ENCODE peak calls at places on chromosomes 6 and 20, in six cellular contexts. One of them, this sample, is unnamed.

GRCh38 chr20:12824353-12824752 is 184.4 kb upstream of the SPTLC3 start:
- DNase-seq in CD4-positive, alpha-beta memory T cell: no peak
- DNase-seq in Peyer's patch: no peak
- DNase-seq in SK-N-SH: no peak
- DNase-seq in heart right ventricle: no peak
- DNase-seq in tibial artery: no peak
- DNase-seq in this sample: no peak

GRCh38 chr6:85642774-85643529 is at the start of gene SYNCRIP:
- DNase-seq in CD4-positive, alpha-beta memory T cell: peak; percentile 99
- DNase-seq in heart right ventricle: peak; percentile 99
- DNase-seq in tibial artery: peak; percentile 98
- DNase-seq in SK-N-SH: peak; percentile 92
- DNase-seq in Peyer's patch: peak; percentile 98
- DNase-seq in this sample: peak; percentile 98

GRCh38 chr6:52010145-52010544 is 77.3 kb downstream of the PKHD1 start:
- DNase-seq in tibial artery: no peak
- DNase-seq in heart right ventricle: no peak
- DNase-seq in SK-N-SH: no peak
- DNase-seq in CD4-positive, alpha-beta memory T cell: no peak
- DNase-seq in Peyer's patch: no peak
- DNase-seq in this sample: no peak

GRCh38 chr20:34705383-34706021 is 1.4 kb downstream of the TP53INP2 start:
- DNase-seq in tibial artery: no peak
- DNase-seq in SK-N-SH: no peak
- DNase-seq in Peyer's patch: peak; percentile 78
- DNase-seq in heart right ventricle: peak; percentile 60
- DNase-seq in CD4-positive, alpha-beta memory T cell: no peak
- DNase-seq in this sample: peak; percentile 13

GRCh38 chr20:34017610-34018009 is 23.9 kb downstream of the RALY start:
- DNase-seq in Peyer's patch: no peak
- DNase-seq in SK-N-SH: no peak
- DNase-seq in CD4-positive, alpha-beta memory T cell: no peak
- DNase-seq in heart right ventricle: no peak
- DNase-seq in tibial artery: no peak
- DNase-seq in this sample: no peak

GRCh38 chr6:132964868-132965382 is 150.6 kb downstream of the RPS12 start:
- DNase-seq in heart right ventricle: no peak
- DNase-seq in Peyer's patch: no peak
- DNase-seq in CD4-positive, alpha-beta memory T cell: no peak
- DNase-seq in tibial artery: no peak
- DNase-seq in SK-N-SH: no peak
- DNase-seq in this sample: no peak

GRCh38 chr6:125923371-125923877 is 33.1 kb upstream of the HINT3 start:
- DNase-seq in SK-N-SH: no peak
- DNase-seq in Peyer's patch: no peak
- DNase-seq in tibial artery: no peak
- DNase-seq in CD4-positive, alpha-beta memory T cell: no peak
- DNase-seq in heart right ventricle: no peak
- DNase-seq in this sample: no peak

GRCh38 chr6:113707194-113707593 is 150.0 kb upstream of the MARCKS start:
- DNase-seq in Peyer's patch: no peak
- DNase-seq in SK-N-SH: no peak
- DNase-seq in heart right ventricle: no peak
- DNase-seq in tibial artery: no peak
- DNase-seq in CD4-positive, alpha-beta memory T cell: no peak
- DNase-seq in this sample: no peak

GRCh38 chr6:170269151-170269872 is 21.6 kb downstream of the DLL1 start:
- DNase-seq in SK-N-SH: no peak
- DNase-seq in heart right ventricle: no peak
- DNase-seq in CD4-positive, alpha-beta memory T cell: no peak
- DNase-seq in tibial artery: no peak
- DNase-seq in Peyer's patch: peak; percentile 67
- DNase-seq in this sample: no peak

GRCh38 chr6:142885182-142885867 is 59.7 kb downstream of the HIVEP2 start:
- DNase-seq in heart right ventricle: peak; percentile 61
- DNase-seq in SK-N-SH: no peak
- DNase-seq in Peyer's patch: no peak
- DNase-seq in CD4-positive, alpha-beta memory T cell: peak; percentile 80
- DNase-seq in tibial artery: no peak
- DNase-seq in this sample: peak; percentile 62

GRCh38 chr20:60928341-60928740 is 323.7 kb upstream of the CDH4 start:
- DNase-seq in Peyer's patch: no peak
- DNase-seq in CD4-positive, alpha-beta memory T cell: no peak
- DNase-seq in SK-N-SH: no peak
- DNase-seq in heart right ventricle: no peak
- DNase-seq in tibial artery: no peak
- DNase-seq in this sample: no peak

GRCh38 chr20:46970937-46971630 is 76.4 kb downstream of the EYA2 start:
- DNase-seq in SK-N-SH: peak; percentile 76
- DNase-seq in Peyer's patch: no peak
- DNase-seq in tibial artery: no peak
- DNase-seq in heart right ventricle: no peak
- DNase-seq in CD4-positive, alpha-beta memory T cell: peak; percentile 17
- DNase-seq in this sample: peak; percentile 13

GRCh38 chr6:37998366-37998765 is 178.8 kb downstream of the ZFAND3 start:
- DNase-seq in heart right ventricle: no peak
- DNase-seq in SK-N-SH: no peak
- DNase-seq in tibial artery: no peak
- DNase-seq in CD4-positive, alpha-beta memory T cell: no peak
- DNase-seq in Peyer's patch: no peak
- DNase-seq in this sample: no peak

GRCh38 chr20:13243826-13244376 is 22.8 kb downstream of the ISM1 start:
- DNase-seq in heart right ventricle: no peak
- DNase-seq in CD4-positive, alpha-beta memory T cell: no peak
- DNase-seq in tibial artery: no peak
- DNase-seq in SK-N-SH: no peak
- DNase-seq in Peyer's patch: no peak
- DNase-seq in this sample: no peak

GRCh38 chr6:53326372-53327016 is 22.3 kb downstream of the ELOVL5 start:
- DNase-seq in CD4-positive, alpha-beta memory T cell: no peak
- DNase-seq in Peyer's patch: no peak
- DNase-seq in SK-N-SH: no peak
- DNase-seq in heart right ventricle: peak; percentile 44
- DNase-seq in tibial artery: peak; percentile 20
- DNase-seq in this sample: no peak

GRCh38 chr6:66930559-66931290 is 1223.7 kb upstream of the EYS start:
- DNase-seq in Peyer's patch: no peak
- DNase-seq in heart right ventricle: no peak
- DNase-seq in tibial artery: no peak
- DNase-seq in SK-N-SH: no peak
- DNase-seq in CD4-positive, alpha-beta memory T cell: no peak
- DNase-seq in this sample: no peak

GRCh38 chr6:37074053-37074827 is 68.8 kb downstream of the FGD2 start:
- DNase-seq in tibial artery: peak; percentile 60
- DNase-seq in heart right ventricle: no peak
- DNase-seq in Peyer's patch: no peak
- DNase-seq in CD4-positive, alpha-beta memory T cell: no peak
- DNase-seq in SK-N-SH: no peak
- DNase-seq in this sample: no peak

GRCh38 chr20:48282591-48283228 is 497.4 kb upstream of the SULF2 start:
- DNase-seq in SK-N-SH: peak; percentile 33
- DNase-seq in Peyer's patch: no peak
- DNase-seq in heart right ventricle: no peak
- DNase-seq in tibial artery: no peak
- DNase-seq in CD4-positive, alpha-beta memory T cell: no peak
- DNase-seq in this sample: no peak

GRCh38 chr20:63009988-63010769 is 3.4 kb upstream of the BHLHE23 start:
- DNase-seq in heart right ventricle: no peak
- DNase-seq in tibial artery: no peak
- DNase-seq in Peyer's patch: no peak
- DNase-seq in CD4-positive, alpha-beta memory T cell: peak; percentile 74
- DNase-seq in SK-N-SH: no peak
- DNase-seq in this sample: peak; percentile 75

GRCh38 chr6:131954775-131955107 is 3.6 kb upstream of the CCN2 start:
- DNase-seq in heart right ventricle: peak; percentile 41
- DNase-seq in Peyer's patch: no peak
- DNase-seq in tibial artery: no peak
- DNase-seq in CD4-positive, alpha-beta memory T cell: no peak
- DNase-seq in SK-N-SH: no peak
- DNase-seq in this sample: no peak

DNA sequence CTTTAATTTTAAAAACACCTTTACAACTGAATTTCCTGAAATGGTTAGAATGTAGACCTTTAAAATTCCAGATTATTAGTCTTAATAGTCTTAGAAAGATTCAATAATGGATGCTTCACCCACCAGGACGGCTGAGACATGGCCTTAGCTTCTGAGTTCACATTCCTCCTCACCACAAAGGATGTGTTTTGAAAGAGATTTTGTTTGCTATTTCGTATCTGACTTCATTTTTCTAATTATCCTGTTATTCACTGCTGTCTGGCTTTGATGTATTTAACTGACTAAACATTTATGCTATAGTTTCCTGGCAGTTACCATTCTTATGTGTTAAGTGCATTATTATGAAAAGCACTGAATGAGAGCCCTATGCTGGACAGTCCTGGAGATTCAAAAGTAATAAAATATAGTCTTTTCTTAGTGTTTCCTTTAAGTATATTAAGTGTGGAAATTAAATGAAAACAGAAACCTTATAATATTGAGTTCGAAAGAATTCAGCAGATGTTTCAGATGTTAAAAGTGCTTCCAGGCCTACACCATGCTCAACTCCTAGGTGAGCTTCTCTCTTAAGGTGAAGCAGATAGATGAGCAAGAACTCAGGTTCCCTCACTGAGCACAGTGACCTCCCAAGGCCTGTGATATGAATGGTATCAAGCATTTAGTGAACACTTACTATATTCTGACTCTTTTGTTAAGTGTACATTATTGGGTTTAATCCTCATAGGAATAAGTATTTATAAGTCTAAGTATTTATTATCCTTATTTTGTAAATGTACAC is 40.3 kb downstream of the MAP3K4 start:
- DNase-seq in CD4-positive, alpha-beta memory T cell: no peak
- DNase-seq in heart right ventricle: no peak
- DNase-seq in tibial artery: no peak
- DNase-seq in SK-N-SH: no peak
- DNase-seq in Peyer's patch: no peak
- DNase-seq in this sample: no peak
- H3K4me1 ChIP-seq in CD4-positive, alpha-beta memory T cell: peaks cover 46% of the 10 kb centered on the region
- H3K4me1 ChIP-seq in heart right ventricle: peaks cover 3% of the 10 kb centered on the region
- H3K4me1 ChIP-seq in tibial artery: peaks cover 30% of the 10 kb centered on the region
- H3K4me1 ChIP-seq in SK-N-SH: peaks cover 12% of the 10 kb centered on the region
- H3K4me1 ChIP-seq in Peyer's patch: no peaks in the 10 kb centered on the region
- H3K4me1 ChIP-seq in this sample: peaks cover 7% of the 10 kb centered on the region

DNA sequence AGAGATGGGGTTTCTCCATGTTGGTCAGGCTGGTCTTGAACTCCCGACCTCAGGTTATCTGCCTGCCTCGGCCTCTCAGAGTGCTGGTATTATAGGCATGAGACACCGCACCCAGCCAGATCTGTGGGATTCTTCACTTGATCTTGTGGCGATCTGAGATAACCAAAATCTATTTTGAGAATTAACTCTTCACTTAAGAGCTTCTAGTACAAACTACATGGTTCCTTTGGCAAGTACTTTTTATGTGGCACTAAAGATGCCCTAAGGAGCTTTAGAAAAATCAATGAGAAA is 37.8 kb upstream of the TFB1M start:
- DNase-seq in CD4-positive, alpha-beta memory T cell: no peak
- DNase-seq in heart right ventricle: no peak
- DNase-seq in Peyer's patch: no peak
- DNase-seq in tibial artery: no peak
- DNase-seq in SK-N-SH: no peak
- DNase-seq in this sample: no peak
- H3K9me3 ChIP-seq in CD4-positive, alpha-beta memory T cell: no peaks in the 10 kb centered on the region
- H3K9me3 ChIP-seq in heart right ventricle: no peaks in the 10 kb centered on the region
- H3K9me3 ChIP-seq in Peyer's patch: peaks cover 12% of the 10 kb centered on the region
- H3K9me3 ChIP-seq in tibial artery: no peaks in the 10 kb centered on the region
- H3K9me3 ChIP-seq in SK-N-SH: peaks cover 10% of the 10 kb centered on the region
- H3K9me3 ChIP-seq in this sample: peaks cover 24% of the 10 kb centered on the region

GRCh38 chr6:11322252-11322885 is 89.9 kb upstream of the NEDD9 start:
- DNase-seq in CD4-positive, alpha-beta memory T cell: no peak
- DNase-seq in tibial artery: no peak
- DNase-seq in Peyer's patch: no peak
- DNase-seq in SK-N-SH: no peak
- DNase-seq in heart right ventricle: no peak
- DNase-seq in this sample: no peak

GRCh38 chr6:11315743-11316437 is 83.4 kb upstream of the NEDD9 start:
- DNase-seq in CD4-positive, alpha-beta memory T cell: no peak
- DNase-seq in Peyer's patch: no peak
- DNase-seq in heart right ventricle: peak; percentile 13
- DNase-seq in tibial artery: no peak
- DNase-seq in SK-N-SH: no peak
- DNase-seq in this sample: no peak

GRCh38 chr6:11320914-11321549 is 88.6 kb upstream of the NEDD9 start:
- DNase-seq in tibial artery: no peak
- DNase-seq in SK-N-SH: no peak
- DNase-seq in CD4-positive, alpha-beta memory T cell: no peak
- DNase-seq in Peyer's patch: no peak
- DNase-seq in heart right ventricle: no peak
- DNase-seq in this sample: no peak

GRCh38 chr6:11317885-11318771 is 85.7 kb upstream of the NEDD9 start:
- DNase-seq in Peyer's patch: peak; percentile 69
- DNase-seq in heart right ventricle: peak; percentile 62
- DNase-seq in SK-N-SH: no peak
- DNase-seq in CD4-positive, alpha-beta memory T cell: peak; percentile 74
- DNase-seq in tibial artery: no peak
- DNase-seq in this sample: peak; percentile 91

DNA sequence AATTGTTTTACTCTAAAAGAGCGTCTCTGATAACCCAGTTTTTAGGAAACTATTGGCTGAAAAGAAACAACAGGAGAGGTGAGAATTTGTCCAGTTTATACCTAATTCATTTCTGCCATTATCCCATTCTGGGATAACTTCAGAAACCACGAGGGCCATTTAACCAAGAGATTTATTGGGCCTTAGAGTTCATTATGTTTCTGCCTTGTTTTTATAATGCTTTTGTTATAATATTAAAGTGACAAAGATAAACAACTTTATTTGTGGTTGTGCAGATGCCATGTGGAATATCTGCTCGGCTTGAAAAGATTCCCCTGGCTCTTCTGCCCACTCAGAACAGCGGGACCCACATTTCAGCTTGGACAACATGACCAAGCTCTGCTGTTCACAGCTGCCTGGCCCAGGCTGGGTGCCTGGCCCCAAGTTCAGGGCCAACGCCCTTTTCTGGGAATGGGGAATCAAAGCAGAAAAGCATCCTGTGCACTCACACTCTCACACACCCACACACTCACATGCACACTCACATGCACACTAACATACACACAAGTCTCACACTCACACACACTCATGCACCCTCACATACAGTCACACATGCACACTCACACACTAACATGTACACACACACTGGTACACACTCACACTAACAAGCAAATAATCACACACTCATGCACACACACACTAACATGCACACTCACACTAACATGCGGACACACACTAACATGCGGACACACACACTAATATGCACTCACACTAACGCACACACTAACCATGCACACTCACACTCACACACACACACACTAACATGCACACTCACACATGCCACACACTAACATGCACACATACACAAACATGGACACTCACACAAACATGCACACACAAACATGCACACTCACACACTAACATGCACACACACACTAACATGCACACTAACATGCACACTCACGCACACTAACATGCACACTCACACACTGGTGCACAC is 86.7 kb upstream of the NEDD9 start:
- DNase-seq in tibial artery: no peak
- DNase-seq in SK-N-SH: no peak
- DNase-seq in CD4-positive, alpha-beta memory T cell: no peak
- DNase-seq in Peyer's patch: no peak
- DNase-seq in heart right ventricle: no peak
- DNase-seq in this sample: peak; percentile 50
- H3K4me3 ChIP-seq in tibial artery: no peak overlapping the region
- H3K4me3 ChIP-seq in SK-N-SH: no peak overlapping the region
- H3K4me3 ChIP-seq in CD4-positive, alpha-beta memory T cell: no peak overlapping the region
- H3K4me3 ChIP-seq in Peyer's patch: no peak overlapping the region
- H3K4me3 ChIP-seq in heart right ventricle: no peak overlapping the region
- H3K4me3 ChIP-seq in this sample: peak overlapping the region; percentile 26

GRCh38 chr20:58014628-58015315 is 213.7 kb downstream of the ANKRD60 start:
- DNase-seq in Peyer's patch: no peak
- DNase-seq in SK-N-SH: no peak
- DNase-seq in heart right ventricle: no peak
- DNase-seq in tibial artery: peak; percentile 5
- DNase-seq in CD4-positive, alpha-beta memory T cell: peak; percentile 44
- DNase-seq in this sample: peak; percentile 7
- H3K4me1 ChIP-seq in Peyer's patch: no peaks in the 10 kb centered on the region
- H3K4me1 ChIP-seq in SK-N-SH: peaks cover 12% of the 10 kb centered on the region
- H3K4me1 ChIP-seq in heart right ventricle: peaks cover 2% of the 10 kb centered on the region
- H3K4me1 ChIP-seq in tibial artery: peaks cover 29% of the 10 kb centered on the region
- H3K4me1 ChIP-seq in CD4-positive, alpha-beta memory T cell: peaks cover 10% of the 10 kb centered on the region
- H3K4me1 ChIP-seq in this sample: no peaks in the 10 kb centered on the region